ENCODE peak calls at places on chromosome 12, in six cellular contexts. H is K562, U is testis, W is A549, J is body of pancreas, Z is uterus. Y is an unnamed sample. For H3K4me1, the result is how much of the 10 kb centered on the place peaks cover.

GRCh38 chr12:106245767-106246166 is 2.1 kb downstream of the CKAP4 start:
- DNase-seq in J (peak), H (no peak), U (no peak), W (peak), Z (peak), Y (peak)

GRCh38 chr12:3200032-3200617 is 122.9 kb downstream of the TSPAN9 start:
- DNase-seq in U (peak), Z (no peak), W (peak), H (no peak), J (peak), Y (peak)

GRCh38 chr12:97609957-97610356 is 147.4 kb downstream of the RMST start:
- DNase-seq in Z (no peak), W (no peak), H (no peak), U (no peak), J (no peak), Y (no peak)

GRCh38 chr12:6605425-6606330 is 1.5 kb downstream of the CHD4 start:
- DNase-seq in W (no peak), H (no peak), J (no peak), U (peak), Z (no peak), Y (peak)

GRCh38 chr12:45216297-45216982 is 545 bp downstream of the ANO6 start:
- DNase-seq in J (peak), U (peak), Z (peak), W (peak), H (peak), Y (peak)

GRCh38 chr12:98939350-98939749 is 294.3 kb downstream of the APAF1 start:
- DNase-seq in Z (no peak), J (no peak), H (no peak), U (no peak), W (peak), Y (no peak)

GRCh38 chr12:3988519-3989217 is 115.5 kb upstream of the PARP11 start:
- DNase-seq in H (no peak), J (no peak), W (no peak), U (no peak), Z (no peak), Y (no peak)

GRCh38 chr12:49293056-49293956 is 1.6 kb upstream of the PRPH start:
- DNase-seq in W (no peak), J (no peak), U (peak), H (no peak), Z (no peak), Y (no peak)

GRCh38 chr12:55993454-55993853 is 3.6 kb upstream of the SUOX start:
- DNase-seq in W (no peak), J (no peak), Z (no peak), H (no peak), U (no peak), Y (no peak)
- H3K4me1 ChIP-seq in W (under half), J (under half), Z (under half), H (under half), U (under half), Y (under half)

DNA sequence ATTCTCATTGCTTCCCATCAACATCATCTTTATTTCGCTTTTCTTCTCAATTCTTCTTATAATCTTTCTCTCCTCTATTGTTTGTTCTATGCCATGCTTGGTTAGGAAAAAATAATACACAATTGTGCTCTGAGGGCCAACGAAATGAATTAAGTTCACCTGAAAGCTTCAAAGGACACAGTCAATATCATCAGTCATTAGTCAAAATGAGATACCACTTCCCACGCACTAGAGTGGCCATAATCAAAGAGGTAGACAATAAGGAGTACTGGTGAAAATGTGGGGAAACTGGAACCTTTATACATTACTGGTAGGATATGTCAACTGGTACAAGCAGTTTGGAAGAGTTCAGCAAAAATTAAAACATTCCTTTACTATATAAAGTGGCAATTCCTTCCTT is 91.5 kb downstream of the TMTC1 start:
- DNase-seq in W (no peak), H (no peak), Z (no peak), U (no peak), J (no peak), Y (no peak)
- TF ChIP-seq POLR2A in W (no peak), H (no peak), Z (no peak), U (no peak), J (no peak), Y (no peak)

DNA sequence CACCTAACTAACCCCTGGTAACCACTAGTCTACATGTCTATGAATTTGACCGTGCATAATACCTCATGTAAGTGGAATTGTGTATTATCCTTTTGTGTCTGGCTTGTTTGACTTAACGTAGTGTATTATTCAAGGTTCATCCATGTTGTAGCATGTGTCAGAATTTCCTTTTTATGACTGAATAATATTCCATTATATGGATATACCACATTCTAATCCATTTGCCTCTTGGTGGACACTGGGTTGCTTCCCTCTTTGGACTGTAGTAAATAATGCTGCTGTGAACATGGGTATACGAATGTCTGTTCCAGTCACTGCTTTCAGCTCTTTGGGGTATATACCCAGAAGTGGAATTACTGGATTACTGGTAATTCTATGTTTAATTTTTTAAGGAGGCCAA is 3.3 kb downstream of the SNRPF start:
- DNase-seq in J (no peak), U (no peak), W (no peak), H (no peak), Z (no peak), Y (no peak)
- H3K4me1 ChIP-seq in J (under half), U (under half), W (under half), H (under half), Z (under half), Y (under half)

DNA sequence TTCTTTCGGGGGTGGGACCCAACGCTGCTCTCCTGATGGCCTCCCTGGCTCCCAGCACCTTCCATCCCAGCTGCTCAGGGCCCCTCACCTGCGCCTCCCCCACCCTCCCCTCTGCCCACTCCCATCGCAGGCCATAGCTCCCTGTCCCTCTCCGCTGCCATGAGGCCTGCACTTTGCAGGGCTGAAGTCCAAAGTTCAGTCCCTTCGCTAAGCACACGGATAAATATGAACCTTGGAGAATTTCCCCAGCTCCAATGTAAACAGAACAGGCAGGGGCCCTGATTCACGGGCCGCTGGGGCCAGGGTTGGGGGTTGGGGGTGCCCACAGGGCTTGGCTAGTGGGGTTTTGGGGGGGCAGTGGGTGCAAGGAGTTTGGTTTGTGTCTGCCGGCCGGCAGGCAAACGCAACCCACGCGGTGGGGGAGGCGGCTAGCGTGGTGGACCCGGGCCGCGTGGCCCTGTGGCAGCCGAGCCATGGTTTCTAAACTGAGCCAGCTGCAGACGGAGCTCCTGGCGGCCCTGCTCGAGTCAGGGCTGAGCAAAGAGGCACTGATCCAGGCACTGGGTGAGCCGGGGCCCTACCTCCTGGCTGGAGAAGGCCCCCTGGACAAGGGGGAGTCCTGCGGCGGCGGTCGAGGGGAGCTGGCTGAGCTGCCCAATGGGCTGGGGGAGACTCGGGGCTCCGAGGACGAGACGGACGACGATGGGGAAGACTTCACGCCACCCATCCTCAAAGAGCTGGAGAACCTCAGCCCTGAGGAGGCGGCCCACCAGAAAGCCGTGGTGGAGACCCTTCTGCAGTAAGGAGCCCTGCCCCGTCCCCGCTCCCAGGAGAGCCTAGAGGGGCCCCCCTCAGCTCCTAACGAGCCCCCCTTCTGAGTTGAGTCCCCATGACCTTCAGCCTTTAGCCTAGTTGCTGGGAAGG is at the start of gene HNF1A:
- DNase-seq in H (no peak), U (peak), Z (no peak), J (peak), W (peak), Y (no peak)
- TF ChIP-seq POLR2A in H (no peak), U (no peak), Z (no peak), J (peak), W (peak), Y (no peak)

GRCh38 chr12:128790221-128790620 is 33.5 kb downstream of the SLC15A4 start:
- DNase-seq in H (no peak), U (no peak), J (no peak), Z (no peak), W (no peak), Y (no peak)

GRCh38 chr12:128791395-128792322 is 32.1 kb downstream of the SLC15A4 start:
- DNase-seq in U (no peak), W (no peak), H (no peak), J (no peak), Z (no peak), Y (no peak)

GRCh38 chr12:128792398-128792797 is 31.4 kb downstream of the SLC15A4 start:
- DNase-seq in W (no peak), J (no peak), Z (no peak), U (no peak), H (no peak), Y (no peak)

GRCh38 chr12:128789356-128789929 is 34.3 kb downstream of the SLC15A4 start:
- DNase-seq in J (no peak), Z (no peak), U (no peak), H (no peak), W (no peak), Y (no peak)

DNA sequence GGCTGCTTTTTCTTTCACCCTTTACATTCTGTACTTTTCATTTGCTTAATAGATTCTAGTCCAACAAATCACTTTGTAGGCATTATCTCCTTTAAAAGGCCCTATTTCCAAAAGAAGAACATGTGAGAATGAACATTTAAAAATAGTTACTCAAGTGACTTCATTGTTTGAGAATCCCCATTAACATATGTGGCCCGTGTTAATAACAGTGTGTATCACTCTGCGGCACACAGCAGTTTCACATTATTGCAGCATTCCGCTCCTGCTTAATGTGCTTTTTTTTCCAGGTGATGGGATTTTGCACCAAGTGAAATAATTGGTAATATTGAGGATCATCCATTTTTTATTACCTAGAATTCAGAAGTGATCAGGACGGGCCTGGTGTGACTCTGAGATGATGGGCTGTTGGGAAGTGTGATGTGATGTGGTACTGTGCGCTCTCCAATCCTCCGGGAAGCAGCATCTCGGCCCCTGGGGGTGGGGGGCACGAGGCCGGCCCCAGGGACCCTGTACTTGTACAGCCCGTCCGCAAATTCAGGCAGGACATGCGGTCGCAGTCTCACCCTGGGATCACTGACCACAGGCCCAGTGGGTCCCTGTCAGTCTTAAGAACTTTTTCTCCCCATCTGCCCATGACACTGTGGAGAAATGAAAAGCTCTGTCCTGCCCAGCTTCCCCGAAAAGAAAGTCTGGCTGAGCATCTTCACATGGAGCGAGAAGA is 32.9 kb downstream of the SLC15A4 start:
- DNase-seq in H (no peak), Z (no peak), W (no peak), U (no peak), J (no peak), Y (no peak)
- H3K4me1 ChIP-seq in H (under half), Z (under half), W (under half), U (under half), J (under half), Y (under half)

GRCh38 chr12:111369496-111370220 is 763 bp upstream of the PHETA1 start:
- DNase-seq in Z (no peak), H (no peak), W (no peak), U (no peak), J (no peak), Y (no peak)

GRCh38 chr12:111367661-111368221 is 1.2 kb downstream of the PHETA1 start:
- DNase-seq in W (peak), U (peak), J (peak), H (no peak), Z (no peak), Y (no peak)

GRCh38 chr12:111368291-111368683 is 608 bp downstream of the PHETA1 start:
- DNase-seq in U (peak), J (peak), H (peak), Z (no peak), W (no peak), Y (peak)

GRCh38 chr12:111366583-111366982 is 2.3 kb downstream of the PHETA1 start:
- DNase-seq in W (no peak), Z (no peak), U (no peak), J (no peak), H (no peak), Y (no peak)

DNA sequence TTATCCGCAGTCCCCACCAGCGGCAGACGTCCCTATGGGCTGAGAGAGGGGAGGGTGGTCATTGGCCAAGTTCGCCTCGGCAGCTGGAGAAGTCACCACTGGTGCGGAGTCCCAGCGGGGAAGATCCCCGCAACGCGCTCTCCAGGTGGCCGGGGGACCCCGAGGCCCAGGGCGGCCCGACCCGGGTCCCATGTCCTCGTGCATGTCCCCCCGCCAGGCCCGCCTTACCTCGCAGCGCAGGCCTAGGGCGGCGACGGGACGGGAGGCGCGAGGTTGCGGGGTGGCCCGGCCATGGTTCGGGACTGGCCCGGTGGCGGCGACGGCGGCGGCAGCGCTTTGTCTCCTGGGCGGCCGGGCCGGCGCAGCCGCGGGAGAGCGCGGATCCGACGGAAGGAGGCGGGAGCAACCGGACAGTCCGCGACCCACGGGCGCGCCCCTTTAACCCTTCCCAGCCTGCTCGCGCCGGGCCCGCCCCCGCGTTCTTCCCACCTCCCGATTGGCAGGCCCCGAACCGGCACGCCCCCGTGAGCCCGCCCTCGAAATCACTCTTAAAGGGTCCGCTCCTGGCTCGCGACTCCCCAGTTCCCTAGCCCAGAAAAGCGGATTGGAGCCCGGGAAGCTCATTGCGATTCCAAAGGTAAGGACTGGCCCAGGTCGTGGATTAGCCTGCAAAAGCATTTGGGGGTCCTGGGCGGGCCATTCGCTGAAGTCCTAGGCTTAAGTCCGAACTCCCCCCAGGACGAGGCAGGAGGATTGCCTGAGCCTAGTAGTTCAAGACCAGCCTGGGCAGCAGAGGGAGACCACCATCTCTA is at the start of gene PHETA1:
- DNase-seq in H (peak), J (peak), U (peak), Z (peak), W (peak), Y (peak)
- TF ChIP-seq POLR2A in H (peak), J (peak), U (no peak), Z (peak), W (peak), Y (no peak)